ENCODE peak calls at places on chromosomes 12 and 14, in ten cellular contexts. A is MCF 10A, G is Calu3, I is choroid plexus epithelial cell, D is ovary, C is foreskin fibroblast, L is endothelial cell, U is upper lobe of right lung, K is esophagus squamous epithelium, Q is GM12865. V is an unnamed sample.

GRCh38 chr14:101019974-101020710 is 116.6 kb upstream of the RTL1 start:
- DNase-seq in G (no peak), I (no peak), A (no peak), L (no peak), C (no peak), U (peak), D (peak), K (no peak), Q (no peak), V (no peak)

GRCh38 chr14:96394047-96394815 is 2.3 kb downstream of the AK7 start:
- DNase-seq in I (no peak), A (no peak), L (no peak), G (no peak), Q (no peak), D (no peak), K (no peak), C (no peak), U (no peak), V (no peak)

GRCh38 chr12:132827763-132828703 is 636 bp downstream of the GOLGA3 start:
- DNase-seq in D (peak), A (peak), L (peak), K (no peak), Q (peak), U (peak), G (peak), C (peak), I (peak), V (peak)

GRCh38 chr12:48045965-48046364 is 41.7 kb upstream of the COL2A1 start:
- DNase-seq in Q (no peak), C (no peak), K (no peak), U (no peak), D (no peak), G (no peak), A (no peak), L (no peak), I (no peak), V (no peak)

GRCh38 chr14:52895000-52895399 is 55.9 kb downstream of the FERMT2 start:
- DNase-seq in L (no peak), A (no peak), U (no peak), G (no peak), I (peak), Q (peak), C (no peak), D (no peak), K (no peak), V (peak)

GRCh38 chr14:58875613-58876012 is 237.9 kb downstream of the DACT1 start:
- DNase-seq in D (no peak), K (no peak), A (no peak), C (no peak), L (no peak), I (no peak), U (no peak), G (no peak), Q (no peak), V (no peak)

GRCh38 chr12:118999107-118999506 is 17.8 kb downstream of the SRRM4 start:
- DNase-seq in G (no peak), Q (no peak), I (no peak), K (no peak), U (no peak), A (no peak), D (no peak), C (no peak), L (no peak), V (no peak)

GRCh38 chr12:1799882-1800645 is 20.3 kb upstream of the LRTM2 start:
- DNase-seq in K (no peak), D (no peak), Q (no peak), G (no peak), A (no peak), C (no peak), I (no peak), U (peak), L (no peak), V (peak)

GRCh38 chr12:57008113-57008687 is 1.9 kb upstream of the ZBTB39 start:
- DNase-seq in I (peak), A (peak), C (peak), Q (peak), G (peak), D (no peak), U (no peak), L (no peak), K (no peak), V (peak)

GRCh38 chr12:114625294-114625851 is 58.6 kb downstream of the TBX3 start:
- DNase-seq in Q (peak), G (peak), D (no peak), I (peak), C (peak), A (peak), U (no peak), K (no peak), L (peak), V (peak)

GRCh38 chr12:53299101-53299453 is 418 bp upstream of the MYG1 start:
- DNase-seq in K (no peak), C (peak), L (no peak), U (no peak), Q (no peak), A (peak), I (peak), D (no peak), G (peak), V (no peak)

GRCh38 chr12:59742831-59743230 is 147.0 kb downstream of the SLC16A7 start:
- DNase-seq in I (peak), Q (no peak), U (no peak), D (no peak), G (no peak), A (no peak), K (no peak), L (no peak), C (peak), V (no peak)

GRCh38 chr14:59060841-59061240 is 127.6 kb upstream of the DAAM1 start:
- DNase-seq in A (no peak), D (no peak), U (no peak), K (no peak), L (no peak), Q (no peak), G (no peak), C (no peak), I (no peak), V (no peak)

GRCh38 chr12:95169368-95169767 is 47.9 kb downstream of the FGD6 start:
- DNase-seq in U (no peak), K (no peak), D (no peak), A (peak), G (peak), C (peak), L (no peak), I (peak), Q (no peak), V (no peak)

GRCh38 chr12:116469344-116469743 is 89.8 kb upstream of the MAP1LC3B2 start:
- DNase-seq in C (no peak), I (no peak), A (no peak), L (no peak), K (no peak), G (no peak), U (no peak), Q (no peak), D (no peak), V (no peak)

GRCh38 chr12:123929869-123930583 is 42.6 kb downstream of the CCDC92 start:
- DNase-seq in L (no peak), G (no peak), U (peak), C (no peak), K (no peak), A (no peak), Q (no peak), I (no peak), D (no peak), V (no peak)

GRCh38 chr14:95663226-95663797 is 22.9 kb upstream of the TCL1B start:
- DNase-seq in I (no peak), U (no peak), A (no peak), G (no peak), Q (peak), D (no peak), C (no peak), K (no peak), L (no peak), V (no peak)

GRCh38 chr12:112685321-112685720 is 106.2 kb upstream of the RPH3A start:
- DNase-seq in A (peak), U (no peak), C (no peak), I (no peak), Q (no peak), D (no peak), L (no peak), G (no peak), K (no peak), V (no peak)

GRCh38 chr14:35286707-35287106 is 5.5 kb upstream of the PSMA6 start:
- DNase-seq in U (no peak), D (no peak), G (no peak), C (no peak), L (no peak), K (no peak), A (no peak), I (no peak), Q (peak), V (no peak)

GRCh38 chr12:3972576-3972975 is 99.4 kb upstream of the PARP11 start:
- DNase-seq in C (no peak), I (no peak), K (no peak), U (no peak), A (no peak), D (no peak), Q (no peak), L (no peak), G (no peak), V (no peak)

GRCh38 chr14:69039287-69039628 is 60.2 kb upstream of the ACTN1 start:
- DNase-seq in C (no peak), D (no peak), G (no peak), L (no peak), Q (no peak), U (no peak), I (peak), A (peak), K (no peak), V (no peak)

GRCh38 chr12:52181757-52182156 is 10.1 kb downstream of the KRT80 start:
- DNase-seq in G (no peak), A (peak), I (peak), D (no peak), C (peak), L (no peak), U (no peak), Q (no peak), K (no peak), V (no peak)

GRCh38 chr12:14410841-14411569 is 45.5 kb downstream of the ATF7IP start:
- DNase-seq in C (no peak), L (no peak), I (peak), D (no peak), Q (no peak), U (no peak), G (no peak), A (peak), K (no peak), V (no peak)

GRCh38 chr12:46154221-46154975 is 114.4 kb downstream of the SLC38A1 start:
- DNase-seq in D (no peak), L (no peak), Q (no peak), G (no peak), I (peak), K (no peak), C (peak), A (peak), U (no peak), V (no peak)

GRCh38 chr12:52280796-52281560 is 6.5 kb downstream of the KRT86 start:
- DNase-seq in A (peak), C (peak), I (peak), G (peak), Q (no peak), U (peak), D (no peak), L (no peak), K (no peak), V (no peak)

GRCh38 chr12:29725587-29726320 is 58.0 kb downstream of the TMTC1 start:
- DNase-seq in I (peak), K (no peak), A (peak), D (peak), C (no peak), U (no peak), L (no peak), Q (peak), G (no peak), V (no peak)

GRCh38 chr14:101242442-101243385 is 318.6 kb upstream of the DIO3 start:
- DNase-seq in C (no peak), I (no peak), A (no peak), L (no peak), K (no peak), Q (no peak), G (no peak), U (no peak), D (no peak), V (no peak)

GRCh38 chr14:81936902-81937301 is 403.2 kb upstream of the SEL1L start:
- DNase-seq in U (no peak), L (no peak), K (no peak), A (no peak), Q (no peak), I (no peak), C (no peak), D (no peak), G (no peak), V (no peak)

GRCh38 chr14:106844608-106845285 is 1318.4 kb downstream of the TMEM121 start:
- DNase-seq in L (no peak), Q (peak), G (peak), K (no peak), U (peak), I (no peak), C (no peak), A (peak), D (peak), V (peak)

GRCh38 chr12:38528527-38528926 is 212.0 kb downstream of the ALG10B start:
- DNase-seq in L (no peak), K (no peak), U (no peak), D (no peak), I (no peak), G (no peak), A (no peak), C (no peak), Q (no peak), V (no peak)
- TF ChIP-seq CTCF in L (no peak), K (no peak), U (no peak), D (no peak), I (no peak), G (no peak), A (no peak), C (no peak), Q (no peak), V (no peak)

GRCh38 chr14:63308723-63309317 is 9.9 kb downstream of the GPHB5 start:
- DNase-seq in G (peak), C (no peak), U (no peak), I (peak), K (no peak), Q (peak), A (peak), L (peak), D (no peak), V (no peak)
- TF ChIP-seq CTCF in G (peak), C (peak), U (peak), I (peak), K (peak), Q (peak), A (peak), L (peak), D (no peak), V (peak)

DNA sequence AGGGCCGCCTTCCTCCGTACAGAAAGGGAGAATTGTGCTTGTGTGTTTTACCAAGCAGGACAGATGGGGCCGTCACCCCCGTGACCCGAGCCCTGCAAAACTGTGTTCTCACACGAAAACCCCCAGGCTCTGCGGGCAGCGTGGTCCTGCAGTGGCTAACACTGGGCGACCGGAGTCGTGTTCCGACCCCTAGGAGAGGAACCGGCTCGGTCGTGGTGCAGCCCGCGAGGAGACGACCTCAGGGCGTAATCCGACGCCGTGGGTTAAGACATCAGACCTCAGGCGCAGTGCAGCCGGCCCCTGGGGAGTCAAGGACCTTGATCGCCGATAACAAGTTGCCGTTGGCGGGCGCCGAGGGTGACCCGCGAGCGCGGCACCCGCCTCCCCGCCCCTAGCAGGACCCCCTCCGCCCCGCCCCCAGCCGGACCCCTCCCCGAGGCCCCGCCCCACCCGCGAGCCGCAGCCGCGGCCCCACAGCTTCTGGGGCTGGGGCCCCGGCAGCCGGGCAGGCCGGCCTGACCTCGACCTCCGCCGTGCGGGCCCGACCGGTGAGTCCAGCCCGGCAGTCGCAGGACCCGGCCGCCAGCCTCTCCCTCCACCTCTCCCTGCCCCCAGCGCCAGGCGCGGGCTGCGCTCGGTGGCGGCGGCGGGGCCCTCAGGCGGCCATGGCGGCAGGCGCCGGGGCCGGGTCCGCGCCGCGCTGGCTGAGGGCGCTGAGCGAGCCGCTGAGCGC is at the start of gene CHPT1:
- DNase-seq in U (peak), I (peak), K (no peak), L (peak), Q (peak), G (peak), C (peak), D (peak), A (peak), V (peak)
- TF ChIP-seq CTCF in U (no peak), I (no peak), K (no peak), L (no peak), Q (no peak), G (no peak), C (no peak), D (no peak), A (no peak), V (no peak)

GRCh38 chr12:32727237-32727636 is 28.5 kb downstream of the YARS2 start:
- DNase-seq in U (no peak), K (no peak), G (no peak), A (no peak), L (no peak), C (peak), I (peak), Q (no peak), D (no peak), V (no peak)
- TF ChIP-seq CTCF in U (no peak), K (no peak), G (no peak), A (no peak), L (no peak), C (no peak), I (no peak), Q (no peak), D (no peak), V (no peak)

GRCh38 chr14:93114713-93115068 is 1.0 kb downstream of the ITPK1 start:
- DNase-seq in G (no peak), D (no peak), C (no peak), L (peak), K (no peak), Q (no peak), I (no peak), U (no peak), A (no peak), V (no peak)
- TF ChIP-seq CTCF in G (no peak), D (no peak), C (no peak), L (no peak), K (no peak), Q (no peak), I (no peak), U (peak), A (no peak), V (no peak)

GRCh38 chr14:24710403-24711063 is 76.5 kb upstream of the GZMB start:
- DNase-seq in L (peak), C (peak), U (no peak), Q (peak), A (peak), K (no peak), D (peak), I (peak), G (peak), V (peak)
- TF ChIP-seq CTCF in L (peak), C (peak), U (peak), Q (peak), A (peak), K (peak), D (peak), I (peak), G (peak), V (peak)

GRCh38 chr12:6752931-6753771 is at the start of gene MLF2:
- DNase-seq in G (peak), C (peak), I (peak), A (peak), D (peak), Q (peak), K (peak), L (peak), U (peak), V (peak)
- TF ChIP-seq CTCF in G (peak), C (no peak), I (no peak), A (no peak), D (peak), Q (peak), K (no peak), L (peak), U (no peak), V (peak)

GRCh38 chr12:65556676-65557424 is 267.4 kb upstream of the HMGA2 start:
- DNase-seq in U (peak), Q (peak), C (peak), K (peak), L (peak), D (peak), I (peak), A (peak), G (peak), V (peak)
- TF ChIP-seq CTCF in U (peak), Q (peak), C (peak), K (peak), L (peak), D (peak), I (peak), A (peak), G (peak), V (peak)